ENCODE peak calls at places on chromosomes 5 and 9, in four cellular contexts. P is K562, L is fibroblast of lung, V is OCI-LY7. X is an unnamed sample.

GRCh38 chr5:68534131-68534940 is 318.8 kb downstream of the PIK3R1 start:
- DNase-seq in P (no peak), L (peak), V (no peak), X (no peak)

GRCh38 chr5:149735066-149735465 is 5.0 kb downstream of the PPARGC1B start:
- DNase-seq in P (no peak), L (no peak), V (no peak), X (no peak)

GRCh38 chr5:149387982-149388381 is 8.9 kb upstream of the IL17B start:
- DNase-seq in P (no peak), L (peak), V (no peak), X (no peak)

GRCh38 chr5:60668715-60669304 is 31.2 kb downstream of the DEPDC1B start:
- DNase-seq in P (no peak), L (peak), V (peak), X (no peak)

GRCh38 chr5:172984244-172984953 is 828 bp downstream of the ATP6V0E1 start:
- DNase-seq in P (peak), L (peak), V (peak), X (peak)

GRCh38 chr5:122172207-122172606 is 42.9 kb downstream of the ZNF474 start:
- DNase-seq in P (no peak), L (peak), V (no peak), X (no peak)

GRCh38 chr9:16532681-16533450 is 337.6 kb downstream of the BNC2 start:
- DNase-seq in P (no peak), L (peak), V (no peak), X (no peak)

GRCh38 chr5:146521403-146522106 is 5.6 kb upstream of the GPR151 start:
- DNase-seq in P (no peak), L (no peak), V (no peak), X (no peak)

GRCh38 chr5:168300377-168301182 is 9.1 kb downstream of the WWC1 start:
- DNase-seq in P (no peak), L (peak), V (no peak), X (no peak)

GRCh38 chr9:30075022-30075421 is 2309.4 kb upstream of the ACO1 start:
- DNase-seq in P (no peak), L (no peak), V (no peak), X (no peak)

GRCh38 chr9:30078195-30078594 is 2306.2 kb upstream of the ACO1 start:
- DNase-seq in P (no peak), L (no peak), V (no peak), X (no peak)

DNA sequence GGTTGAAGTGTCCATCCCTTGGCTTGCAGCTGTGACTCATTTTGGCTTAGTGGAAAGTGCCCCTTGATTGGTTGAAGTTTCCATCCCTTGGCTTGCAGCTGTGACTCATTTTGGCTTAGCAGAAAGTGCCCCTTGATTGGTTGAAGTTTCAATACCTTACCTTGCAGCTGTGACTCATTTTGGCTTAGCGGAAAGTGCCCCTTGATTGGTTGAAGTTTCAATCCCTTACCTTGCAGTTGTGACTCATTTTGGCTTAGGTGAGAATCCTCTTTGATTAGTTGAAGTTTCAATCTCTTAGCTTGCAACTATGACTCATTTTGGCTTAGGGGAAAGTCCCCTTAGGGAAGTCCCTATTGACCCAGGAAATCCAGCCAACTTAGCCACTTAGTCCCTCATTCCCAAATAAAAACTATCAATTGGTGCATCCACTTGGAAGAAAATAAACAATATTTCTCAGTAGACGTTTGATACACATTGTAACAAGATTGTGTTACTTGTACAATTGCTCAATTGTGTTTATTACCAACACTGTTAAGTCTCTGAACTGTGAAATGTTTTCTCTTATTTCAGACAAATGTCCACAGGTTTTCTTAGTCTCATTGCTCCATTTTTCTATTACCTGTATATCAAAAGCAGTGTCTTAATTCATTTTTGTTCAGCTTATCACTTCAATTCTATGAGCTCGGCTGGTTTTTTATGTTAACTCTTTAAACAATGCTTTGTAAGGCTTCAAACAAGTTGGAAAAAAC is 2308.8 kb upstream of the ACO1 start:
- DNase-seq in P (no peak), L (no peak), V (no peak), X (no peak)
- H3K4me2 ChIP-seq in P (no peak), L (no peak), V (no peak), X (no peak)

DNA sequence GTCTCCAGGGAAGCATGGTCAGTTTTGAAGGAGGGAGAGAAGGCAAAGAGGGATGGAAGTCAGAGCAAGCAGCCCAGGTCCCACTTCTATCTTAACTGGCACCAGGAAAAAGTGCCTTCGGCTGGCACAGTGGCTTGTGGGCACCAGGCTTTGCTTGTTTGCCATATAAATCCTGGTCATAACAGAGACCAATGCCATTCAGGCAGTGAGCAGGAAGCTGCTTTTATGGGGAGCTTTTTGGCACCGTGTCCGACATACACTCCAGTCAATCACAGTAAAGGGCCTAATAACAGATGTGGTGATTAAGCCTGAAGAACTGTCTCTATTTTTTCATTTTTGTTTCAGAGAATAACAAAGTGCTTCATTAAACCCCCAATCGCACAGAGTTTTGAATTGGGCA is 21.5 kb downstream of the MEGF10 start:
- DNase-seq in P (no peak), L (no peak), V (no peak), X (no peak)
- H3K4me2 ChIP-seq in P (no peak), L (no peak), V (no peak), X (no peak)

DNA sequence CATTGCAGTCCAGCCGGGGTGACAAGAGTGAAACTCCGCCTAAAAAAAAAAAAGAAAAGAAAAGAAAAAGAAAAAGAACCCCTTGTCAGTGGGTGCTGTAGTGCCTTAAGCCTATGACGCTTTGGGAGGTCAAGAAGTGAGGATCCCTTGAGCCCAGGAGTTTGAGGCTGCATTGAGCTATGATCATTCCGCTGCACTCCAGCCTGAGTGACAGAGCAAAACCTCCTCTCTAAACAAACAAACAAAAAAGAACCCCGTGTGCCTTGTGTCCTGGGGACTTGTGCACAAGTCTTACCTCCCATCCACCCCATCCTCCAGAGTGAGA is 33.5 kb upstream of the STXBP1 start:
- DNase-seq in P (no peak), L (no peak), V (no peak), X (no peak)
- H3K4me2 ChIP-seq in P (no peak), L (peak), V (no peak), X (no peak)

GRCh38 chr9:82797539-82797938 is 265.4 kb downstream of the RASEF start:
- DNase-seq in P (no peak), L (no peak), V (no peak), X (no peak)
- H3K4me2 ChIP-seq in P (no peak), L (no peak), V (no peak), X (no peak)

DNA sequence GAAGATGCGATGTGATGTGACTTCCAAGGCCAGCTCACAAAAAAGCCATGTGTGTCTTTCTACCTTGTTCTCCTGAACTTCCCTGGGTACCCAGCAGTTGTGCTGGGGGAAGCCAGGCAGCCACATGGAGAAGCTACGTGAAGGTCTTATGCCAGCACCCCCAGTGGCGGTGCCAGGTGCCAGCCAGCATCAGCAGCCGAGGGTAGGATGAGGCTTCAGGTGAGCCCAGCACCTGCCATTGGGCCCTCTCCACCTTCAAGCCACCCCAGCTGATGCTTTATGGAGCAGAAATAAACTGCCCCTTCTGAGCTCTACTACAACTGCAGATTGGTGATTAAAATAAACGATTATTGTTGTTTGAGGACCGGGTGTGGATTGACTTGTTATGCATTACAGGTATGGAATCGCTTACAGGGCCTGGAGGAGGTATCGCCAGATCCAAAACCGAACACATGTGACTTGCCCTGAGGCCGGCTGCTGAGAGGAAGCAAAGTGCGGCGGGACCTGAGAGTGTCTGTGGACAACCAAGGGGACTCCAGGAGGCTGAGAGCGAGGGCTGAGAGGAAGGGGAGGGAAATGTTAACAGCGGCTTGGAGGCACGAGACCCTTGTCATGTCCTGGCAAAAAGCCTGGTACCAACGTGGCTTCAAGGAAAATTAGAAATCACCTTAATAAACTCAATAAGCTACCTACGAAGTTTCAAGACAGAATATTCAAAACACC is 36.0 kb upstream of the OLFM1 start:
- DNase-seq in P (no peak), L (no peak), V (no peak), X (no peak)
- H3K4me2 ChIP-seq in P (no peak), L (no peak), V (no peak), X (no peak)

X was measured in DND-41.